ENCODE peak calls at places on chromosomes 1 and 21, in six cellular contexts. D is activated CD4-positive, alpha-beta T cell treated with anti-CD3 and anti-CD28 coated beads for 1 hour; U is mesendoderm; Y is CD8-positive, alpha-beta memory T cell; S is endothelial cell; Q is EL. H is an unnamed sample.
A peak's percentile ranks its signal among the peaks of the same experiment; 100 is the strongest.

GRCh38 chr1:221316491-221317056 is 425.3 kb downstream of the DUSP10 start:
- DNase-seq in D (no peak), U (no peak), Y (no peak), S (no peak), Q (peak; percentile 6), H (no peak)

GRCh38 chr21:33040215-33040614 is 14.5 kb downstream of the OLIG2 start:
- DNase-seq in D (no peak), U (no peak), Y (no peak), S (no peak), Q (no peak), H (no peak)

GRCh38 chr1:108816049-108816882 is 40.6 kb downstream of the AKNAD1 start:
- DNase-seq in D (no peak), U (peak; percentile 82), Y (no peak), S (peak; percentile 47), Q (peak; percentile 90), H (peak; percentile 60)

GRCh38 chr1:243549791-243550190 is 293.9 kb downstream of the SDCCAG8 start:
- DNase-seq in D (no peak), U (no peak), Y (no peak), S (no peak), Q (no peak), H (no peak)

GRCh38 chr1:205227584-205228006 is at the start of gene TMCC2:
- DNase-seq in D (peak; percentile 61), U (peak; percentile 97), Y (peak; percentile 84), S (peak; percentile 82), Q (peak; percentile 91), H (peak; percentile 98)

GRCh38 chr1:3746389-3746783 is 5.9 kb upstream of the CCDC27 start:
- DNase-seq in D (no peak), U (peak; percentile 35), Y (peak; percentile 15), S (no peak), Q (no peak), H (no peak)

GRCh38 chr1:65494671-65495070 is 74.2 kb downstream of the LEPR start:
- DNase-seq in D (no peak), U (no peak), Y (no peak), S (no peak), Q (peak; percentile 20), H (no peak)

GRCh38 chr1:48492392-48492791 is 20.4 kb upstream of the SPATA6 start:
- DNase-seq in D (no peak), U (no peak), Y (no peak), S (no peak), Q (no peak), H (no peak)

GRCh38 chr1:169113613-169114119 is 7.2 kb downstream of the ATP1B1 start:
- DNase-seq in D (no peak), U (peak; percentile 96), Y (no peak), S (no peak), Q (peak; percentile 96), H (no peak)

GRCh38 chr21:29230541-29231275 is 68.0 kb upstream of the BACH1 start:
- DNase-seq in D (no peak), U (no peak), Y (no peak), S (no peak), Q (no peak), H (no peak)

GRCh38 chr1:112862753-112863426 is 93.1 kb downstream of the SLC16A1 start:
- DNase-seq in D (no peak), U (no peak), Y (no peak), S (no peak), Q (no peak), H (no peak)

GRCh38 chr1:172885411-172885810 is 165.3 kb downstream of the TNFSF18 start:
- DNase-seq in D (no peak), U (no peak), Y (no peak), S (no peak), Q (peak; percentile 79), H (no peak)

GRCh38 chr1:109307363-109308021 is 681 bp upstream of the MYBPHL start:
- DNase-seq in D (no peak), U (peak; percentile 43), Y (no peak), S (no peak), Q (no peak), H (no peak)

GRCh38 chr1:89771991-89772560 is 48.8 kb upstream of the LRRC8D start:
- DNase-seq in D (no peak), U (no peak), Y (no peak), S (no peak), Q (no peak), H (no peak)

GRCh38 chr1:23352096-23352695 is 8.1 kb upstream of the HNRNPR start:
- DNase-seq in D (no peak), U (no peak), Y (no peak), S (no peak), Q (no peak), H (no peak)

GRCh38 chr1:23166854-23167253 is 1.8 kb downstream of the LUZP1 start:
- DNase-seq in D (no peak), U (no peak), Y (no peak), S (no peak), Q (no peak), H (no peak)

GRCh38 chr1:40901886-40902633 is 39.9 kb upstream of the CITED4 start:
- DNase-seq in D (no peak), U (peak; percentile 26), Y (no peak), S (no peak), Q (peak; percentile 87), H (no peak)

GRCh38 chr1:156929596-156930238 is 9.3 kb downstream of the LRRC71 start:
- DNase-seq in D (no peak), U (no peak), Y (no peak), S (no peak), Q (no peak), H (no peak)

GRCh38 chr1:224438989-224439388 is 4.4 kb upstream of the WDR26 start:
- DNase-seq in D (no peak), U (peak; percentile 19), Y (no peak), S (no peak), Q (no peak), H (no peak)

GRCh38 chr1:52007228-52008073 is 17.0 kb upstream of the RAB3B start:
- DNase-seq in D (no peak), U (peak; percentile 63), Y (no peak), S (no peak), Q (no peak), H (no peak)

GRCh38 chr1:112629256-112629655 is 9.6 kb downstream of the CAPZA1 start:
- DNase-seq in D (no peak), U (no peak), Y (no peak), S (no peak), Q (no peak), H (no peak)

GRCh38 chr1:2554621-2555387 is 1.4 kb upstream of the TNFRSF14 start:
- DNase-seq in D (peak; percentile 38), U (peak; percentile 19), Y (peak; percentile 79), S (no peak), Q (no peak), H (no peak)

GRCh38 chr1:113519561-113519960 is 129.2 kb downstream of the MAGI3 start:
- DNase-seq in D (no peak), U (peak; percentile 24), Y (no peak), S (no peak), Q (peak; percentile 64), H (no peak)

GRCh38 chr1:178690496-178690895 is 34.5 kb upstream of the RALGPS2 start:
- DNase-seq in D (no peak), U (no peak), Y (no peak), S (no peak), Q (no peak), H (no peak)

GRCh38 chr1:231028676-231029075 is 11.4 kb downstream of the FAM89A start:
- DNase-seq in D (no peak), U (peak; percentile 26), Y (no peak), S (peak; percentile 63), Q (no peak), H (no peak)

GRCh38 chr1:214248294-214249082 is 32.5 kb upstream of the SMYD2 start:
- DNase-seq in D (no peak), U (no peak), Y (no peak), S (no peak), Q (peak; percentile 45), H (no peak)

GRCh38 chr1:101059945-101060542 is 34.5 kb upstream of the DPH5 start:
- DNase-seq in D (no peak), U (no peak), Y (no peak), S (no peak), Q (no peak), H (no peak)

GRCh38 chr1:31426249-31426922 is 13.4 kb downstream of the SERINC2 start:
- DNase-seq in D (no peak), U (no peak), Y (no peak), S (no peak), Q (no peak), H (no peak)

GRCh38 chr1:163039694-163040093 is 29.5 kb upstream of the RGS4 start:
- DNase-seq in D (no peak), U (no peak), Y (no peak), S (no peak), Q (no peak), H (no peak)

GRCh38 chr1:85146972-85147359 is 53.9 kb downstream of the SYDE2 start:
- DNase-seq in D (no peak), U (peak; percentile 30), Y (no peak), S (no peak), Q (peak; percentile 87), H (no peak)

GRCh38 chr1:72438270-72438669 is 155.9 kb upstream of the NEGR1 start:
- DNase-seq in D (no peak), U (no peak), Y (no peak), S (no peak), Q (no peak), H (no peak)

GRCh38 chr1:7387053-7387861 is 383.8 kb upstream of the VAMP3 start:
- DNase-seq in D (no peak), U (no peak), Y (no peak), S (no peak), Q (no peak), H (no peak)

GRCh38 chr1:147626739-147627138 is 43.6 kb downstream of the ACP6 start:
- DNase-seq in D (no peak), U (no peak), Y (no peak), S (no peak), Q (no peak), H (no peak)

GRCh38 chr1:228691926-228692325 is 43.4 kb upstream of the RHOU start:
- DNase-seq in D (no peak), U (peak; percentile 69), Y (peak; percentile 28), S (peak; percentile 16), Q (peak; percentile 28), H (peak; percentile 47)

GRCh38 chr1:36392836-36393235 is 4.9 kb downstream of the LSM10 start:
- DNase-seq in D (no peak), U (no peak), Y (no peak), S (no peak), Q (no peak), H (no peak)

GRCh38 chr1:156136970-156137483 is 16.4 kb upstream of the SEMA4A start:
- DNase-seq in D (no peak), U (peak; percentile 45), Y (no peak), S (no peak), Q (no peak), H (no peak)